ENCODE peak calls at places on chromosomes 11 and 22, in ten cellular contexts. One of them, this sample, is unnamed.

GRCh38 chr22:39689421-39689820 is 118.9 kb downstream of the CACNA1I start:
- DNase-seq in left lung: no peak
- DNase-seq in A549: no peak
- DNase-seq in stimulated activated CD4-positive, alpha-beta T cell treated with anti-CD3 and anti-CD28 coated beads, TNF-alpha, amount 100 ng/mL, for 48 hours: no peak
- DNase-seq in NCI-H1105 treated with DMSO at 0.1 percent for 48 hours: no peak
- DNase-seq in fibroblast of the aortic adventitia: no peak
- DNase-seq in ureter: no peak
- DNase-seq in DMS 273 treated with DMSO at 0.1 percent for 48 hours: no peak
- DNase-seq in left colon: no peak
- DNase-seq in caudate nucleus: no peak
- DNase-seq in this sample: no peak

GRCh38 chr11:33478111-33478573 is 221.0 kb downstream of the HIPK3 start:
- DNase-seq in left lung: no peak
- DNase-seq in A549: no peak
- DNase-seq in stimulated activated CD4-positive, alpha-beta T cell treated with anti-CD3 and anti-CD28 coated beads, TNF-alpha, amount 100 ng/mL, for 48 hours: no peak
- DNase-seq in NCI-H1105 treated with DMSO at 0.1 percent for 48 hours: no peak
- DNase-seq in fibroblast of the aortic adventitia: peak; percentile 25
- DNase-seq in ureter: no peak
- DNase-seq in DMS 273 treated with DMSO at 0.1 percent for 48 hours: peak; percentile 8
- DNase-seq in left colon: no peak
- DNase-seq in caudate nucleus: no peak
- DNase-seq in this sample: no peak

GRCh38 chr11:29435421-29435820 is 581.4 kb downstream of the KCNA4 start:
- DNase-seq in left lung: no peak
- DNase-seq in A549: no peak
- DNase-seq in stimulated activated CD4-positive, alpha-beta T cell treated with anti-CD3 and anti-CD28 coated beads, TNF-alpha, amount 100 ng/mL, for 48 hours: no peak
- DNase-seq in NCI-H1105 treated with DMSO at 0.1 percent for 48 hours: no peak
- DNase-seq in fibroblast of the aortic adventitia: peak; percentile 19
- DNase-seq in ureter: no peak
- DNase-seq in DMS 273 treated with DMSO at 0.1 percent for 48 hours: no peak
- DNase-seq in left colon: no peak
- DNase-seq in caudate nucleus: no peak
- DNase-seq in this sample: no peak

GRCh38 chr11:31655483-31655882 is 145.9 kb downstream of the ELP4 start:
- DNase-seq in left lung: no peak
- DNase-seq in A549: peak; percentile 60
- DNase-seq in stimulated activated CD4-positive, alpha-beta T cell treated with anti-CD3 and anti-CD28 coated beads, TNF-alpha, amount 100 ng/mL, for 48 hours: no peak
- DNase-seq in NCI-H1105 treated with DMSO at 0.1 percent for 48 hours: no peak
- DNase-seq in fibroblast of the aortic adventitia: peak; percentile 60
- DNase-seq in ureter: no peak
- DNase-seq in DMS 273 treated with DMSO at 0.1 percent for 48 hours: no peak
- DNase-seq in left colon: no peak
- DNase-seq in caudate nucleus: no peak
- DNase-seq in this sample: no peak

GRCh38 chr11:109026891-109027489 is 362.1 kb downstream of the DDX10 start:
- DNase-seq in left lung: no peak
- DNase-seq in A549: no peak
- DNase-seq in stimulated activated CD4-positive, alpha-beta T cell treated with anti-CD3 and anti-CD28 coated beads, TNF-alpha, amount 100 ng/mL, for 48 hours: no peak
- DNase-seq in NCI-H1105 treated with DMSO at 0.1 percent for 48 hours: no peak
- DNase-seq in fibroblast of the aortic adventitia: peak; percentile 47
- DNase-seq in ureter: no peak
- DNase-seq in DMS 273 treated with DMSO at 0.1 percent for 48 hours: no peak
- DNase-seq in left colon: no peak
- DNase-seq in caudate nucleus: no peak
- DNase-seq in this sample: no peak

GRCh38 chr22:50139843-50140415 is 30.6 kb upstream of the PANX2 start:
- DNase-seq in left lung: no peak
- DNase-seq in A549: no peak
- DNase-seq in stimulated activated CD4-positive, alpha-beta T cell treated with anti-CD3 and anti-CD28 coated beads, TNF-alpha, amount 100 ng/mL, for 48 hours: no peak
- DNase-seq in NCI-H1105 treated with DMSO at 0.1 percent for 48 hours: peak; percentile 67
- DNase-seq in fibroblast of the aortic adventitia: no peak
- DNase-seq in ureter: no peak
- DNase-seq in DMS 273 treated with DMSO at 0.1 percent for 48 hours: no peak
- DNase-seq in left colon: no peak
- DNase-seq in caudate nucleus: no peak
- DNase-seq in this sample: no peak

GRCh38 chr11:44304091-44305084 is 5.6 kb downstream of the ALX4 start:
- DNase-seq in left lung: no peak
- DNase-seq in A549: no peak
- DNase-seq in stimulated activated CD4-positive, alpha-beta T cell treated with anti-CD3 and anti-CD28 coated beads, TNF-alpha, amount 100 ng/mL, for 48 hours: no peak
- DNase-seq in NCI-H1105 treated with DMSO at 0.1 percent for 48 hours: no peak
- DNase-seq in fibroblast of the aortic adventitia: no peak
- DNase-seq in ureter: no peak
- DNase-seq in DMS 273 treated with DMSO at 0.1 percent for 48 hours: no peak
- DNase-seq in left colon: no peak
- DNase-seq in caudate nucleus: no peak
- DNase-seq in this sample: no peak

GRCh38 chr22:20106205-20106848 is 9.6 kb upstream of the RANBP1 start:
- DNase-seq in left lung: no peak
- DNase-seq in A549: no peak
- DNase-seq in stimulated activated CD4-positive, alpha-beta T cell treated with anti-CD3 and anti-CD28 coated beads, TNF-alpha, amount 100 ng/mL, for 48 hours: no peak
- DNase-seq in NCI-H1105 treated with DMSO at 0.1 percent for 48 hours: no peak
- DNase-seq in fibroblast of the aortic adventitia: no peak
- DNase-seq in ureter: no peak
- DNase-seq in DMS 273 treated with DMSO at 0.1 percent for 48 hours: no peak
- DNase-seq in left colon: no peak
- DNase-seq in caudate nucleus: no peak
- DNase-seq in this sample: no peak

GRCh38 chr11:123233280-123233977 is 38.4 kb upstream of the CLMP start:
- DNase-seq in left lung: no peak
- DNase-seq in A549: no peak
- DNase-seq in stimulated activated CD4-positive, alpha-beta T cell treated with anti-CD3 and anti-CD28 coated beads, TNF-alpha, amount 100 ng/mL, for 48 hours: no peak
- DNase-seq in NCI-H1105 treated with DMSO at 0.1 percent for 48 hours: no peak
- DNase-seq in fibroblast of the aortic adventitia: no peak
- DNase-seq in ureter: no peak
- DNase-seq in DMS 273 treated with DMSO at 0.1 percent for 48 hours: no peak
- DNase-seq in left colon: no peak
- DNase-seq in caudate nucleus: no peak
- DNase-seq in this sample: no peak

This sample was measured in right lobe of liver.